ENCODE peak calls at places on chromosomes 4 and X, in ten cellular contexts. Z is testis; S is fibroblast of the aortic adventitia; M is HT-29; E is psoas muscle; C is cortex of kidney; U is lung; G is activated naive CD4-positive, alpha-beta T cell; Q is nephron progenitor cell; X is AG10803. F is an unnamed sample.

GRCh38 chrX:7240929-7241328 is 93.0 kb upstream of the PUDP start:
- DNase-seq in Z (no peak), S (no peak), M (no peak), E (no peak), C (no peak), U (no peak), G (no peak), Q (no peak), X (no peak), F (no peak)

GRCh38 chr4:78749972-78750727 is 26.0 kb upstream of the BMP2K start:
- DNase-seq in Z (no peak), S (peak; percentile 40), M (no peak), E (no peak), C (no peak), U (no peak), G (no peak), Q (no peak), X (peak; percentile 67), F (no peak)

GRCh38 chr4:95106408-95106928 is 348.7 kb downstream of the BMPR1B start:
- DNase-seq in Z (no peak), S (peak; percentile 20), M (no peak), E (no peak), C (no peak), U (no peak), G (no peak), Q (no peak), X (peak; percentile 44), F (no peak)

GRCh38 chr4:184503869-184504300 is 29.5 kb upstream of the IRF2 start:
- DNase-seq in Z (no peak), S (no peak), M (no peak), E (no peak), C (no peak), U (no peak), G (no peak), Q (no peak), X (peak; percentile 62), F (no peak)

GRCh38 chrX:11430266-11430665 is 137.1 kb downstream of the AMELX start:
- DNase-seq in Z (no peak), S (peak; percentile 33), M (no peak), E (no peak), C (no peak), U (no peak), G (no peak), Q (no peak), X (no peak), F (no peak)

GRCh38 chr4:169791527-169792156 is 33.9 kb upstream of the HPF1 start:
- DNase-seq in Z (peak; percentile 71), S (peak; percentile 69), M (peak; percentile 42), E (peak; percentile 53), C (no peak), U (no peak), G (no peak), Q (peak; percentile 75), X (peak; percentile 63), F (no peak)

GRCh38 chr4:36278789-36279188 is 2.6 kb upstream of the DTHD1 start:
- DNase-seq in Z (no peak), S (no peak), M (no peak), E (no peak), C (no peak), U (no peak), G (no peak), Q (no peak), X (no peak), F (no peak)

GRCh38 chrX:145292208-145292607 is 44.9 kb downstream of the SPANXN1 start:
- DNase-seq in Z (no peak), S (no peak), M (no peak), E (no peak), C (no peak), U (no peak), G (no peak), Q (no peak), X (no peak), F (no peak)

GRCh38 chr4:120830204-120830603 is 92.3 kb downstream of the PRDM5 start:
- DNase-seq in Z (peak; percentile 15), S (peak; percentile 70), M (no peak), E (no peak), C (no peak), U (no peak), G (no peak), Q (no peak), X (peak; percentile 66), F (no peak)

GRCh38 chr4:183507928-183508327 is 3.1 kb downstream of the ING2 start:
- DNase-seq in Z (no peak), S (peak; percentile 38), M (no peak), E (no peak), C (no peak), U (no peak), G (no peak), Q (no peak), X (no peak), F (no peak)

GRCh38 chrX:81229901-81230300 is 28.0 kb downstream of the SH3BGRL start:
- DNase-seq in Z (no peak), S (no peak), M (no peak), E (no peak), C (no peak), U (no peak), G (no peak), Q (no peak), X (no peak), F (no peak)

GRCh38 chr4:82629238-82630000 is 67.6 kb upstream of the TMEM150C start:
- DNase-seq in Z (no peak), S (peak; percentile 61), M (no peak), E (no peak), C (no peak), U (no peak), G (no peak), Q (no peak), X (peak; percentile 19), F (no peak)

GRCh38 chrX:78024349-78025108 is 55.1 kb upstream of the PGAM4 start:
- DNase-seq in Z (no peak), S (peak; percentile 3), M (peak; percentile 69), E (no peak), C (no peak), U (peak; percentile 31), G (no peak), Q (no peak), X (no peak), F (no peak)

GRCh38 chr4:9762823-9763475 is 18.5 kb upstream of the DRD5 start:
- DNase-seq in Z (peak; percentile 76), S (peak; percentile 74), M (peak; percentile 71), E (no peak), C (no peak), U (peak; percentile 56), G (no peak), Q (peak; percentile 52), X (peak; percentile 76), F (peak; percentile 28)